ENCODE peak calls at places on chromosomes 2 and 18, in four cellular contexts. C, Z, H and R are unnamed samples.

GRCh38 chr2:179860255-179861026 is 971 bp downstream of the ZNF385B start:
- DNase-seq in C (no peak), Z (peak), H (no peak), R (no peak)

GRCh38 chr2:70706026-70706795 is 61.8 kb downstream of the ADD2 start:
- DNase-seq in C (no peak), Z (no peak), H (no peak), R (no peak)

GRCh38 chr2:99821572-99822369 is 320.6 kb downstream of the AFF3 start:
- DNase-seq in C (no peak), Z (no peak), H (peak), R (no peak)

GRCh38 chr2:190270298-190270697 is 49.3 kb downstream of the HIBCH start:
- DNase-seq in C (no peak), Z (no peak), H (no peak), R (no peak)

GRCh38 chr2:70707706-70708105 is 60.3 kb downstream of the ADD2 start:
- DNase-seq in C (no peak), Z (no peak), H (no peak), R (no peak)

GRCh38 chr2:128781888-128782385 is 463.3 kb upstream of the HS6ST1 start:
- DNase-seq in C (no peak), Z (no peak), H (no peak), R (no peak)

GRCh38 chr2:127721978-127722355 is 20.7 kb downstream of the SFT2D3 start:
- DNase-seq in C (no peak), Z (no peak), H (no peak), R (no peak)

GRCh38 chr2:148936857-148937450 is 61.9 kb downstream of the KIF5C start:
- DNase-seq in C (no peak), Z (no peak), H (no peak), R (no peak)

GRCh38 chr2:96145028-96145939 is at the start of gene DUSP2:
- DNase-seq in C (peak), Z (peak), H (peak), R (peak)

GRCh38 chr18:75350857-75351256 is 76.6 kb downstream of the SMIM21 start:
- DNase-seq in C (no peak), Z (no peak), H (no peak), R (no peak)
- TF ChIP-seq CTCF in C (no peak), Z (no peak), H (no peak), R (no peak)

DNA sequence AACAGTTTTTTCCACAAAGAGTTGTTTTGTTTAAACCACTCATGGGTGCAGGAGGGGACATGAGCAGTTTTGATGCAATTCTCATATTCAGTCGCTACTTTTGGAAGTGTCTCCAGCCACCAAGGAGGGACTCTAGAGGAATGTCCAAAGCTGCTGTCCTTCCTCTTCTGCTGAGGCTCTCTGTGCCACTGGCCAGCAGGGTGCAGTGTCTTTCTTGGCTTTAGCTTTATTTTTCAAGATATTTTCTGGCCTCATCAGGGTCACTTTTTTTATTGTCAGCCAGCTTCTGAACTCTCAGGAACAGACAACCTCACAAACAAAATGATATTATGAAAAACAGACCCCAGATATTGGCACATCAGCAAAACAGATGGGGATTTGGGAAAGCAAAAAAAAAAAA is 289.3 kb upstream of the ZSWIM2 start:
- DNase-seq in C (no peak), Z (peak), H (peak), R (peak)
- TF ChIP-seq CTCF in C (peak), Z (no peak), H (peak), R (peak)

GRCh38 chr18:79962311-79962710 is 2.1 kb upstream of the HSBP1L1 start:
- DNase-seq in C (no peak), Z (no peak), H (no peak), R (no peak)

GRCh38 chr18:79958981-79959380 is 5.5 kb upstream of the HSBP1L1 start:
- DNase-seq in C (no peak), Z (no peak), H (no peak), R (no peak)

GRCh38 chr18:79961527-79962291 is 2.7 kb upstream of the HSBP1L1 start:
- DNase-seq in C (no peak), Z (no peak), H (no peak), R (no peak)

GRCh38 chr18:79962835-79963657 is 1.4 kb upstream of the HSBP1L1 start:
- DNase-seq in C (peak), Z (no peak), H (no peak), R (no peak)

GRCh38 chr18:79960921-79961526 is 3.4 kb upstream of the HSBP1L1 start:
- DNase-seq in C (no peak), Z (no peak), H (no peak), R (no peak)
- TF ChIP-seq CTCF in C (no peak), Z (no peak), H (no peak), R (no peak)

DNA sequence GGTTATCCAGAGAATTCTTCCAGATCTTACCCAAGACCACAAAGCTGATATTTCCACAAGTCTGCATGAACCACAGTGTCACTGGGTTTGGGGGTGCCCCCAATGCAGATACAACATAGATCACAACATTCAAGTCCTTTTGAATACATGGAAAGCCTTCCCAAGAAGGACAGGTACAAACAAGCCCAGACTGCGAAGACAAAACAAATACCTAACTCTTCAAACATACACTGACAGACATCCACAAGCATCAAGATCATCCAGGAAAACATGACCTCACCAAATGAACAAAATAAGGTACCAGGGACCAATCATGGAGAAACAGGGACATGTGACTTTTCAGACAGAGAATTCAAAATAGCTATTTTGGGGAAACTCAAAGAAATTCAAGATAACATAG is 93.1 kb downstream of the MDH1 start:
- DNase-seq in C (no peak), Z (no peak), H (no peak), R (no peak)
- TF ChIP-seq CTCF in C (no peak), Z (no peak), H (no peak), R (no peak)

GRCh38 chr2:134466141-134466540 is 212.3 kb downstream of the MGAT5 start:
- DNase-seq in C (peak), Z (no peak), H (peak), R (peak)
- TF ChIP-seq CTCF in C (peak), Z (no peak), H (peak), R (peak)

GRCh38 chr2:197357986-197358385 is 47.4 kb upstream of the ANKRD44 start:
- DNase-seq in C (no peak), Z (no peak), H (no peak), R (no peak)
- TF ChIP-seq CTCF in C (no peak), Z (no peak), H (no peak), R (no peak)

GRCh38 chr2:152083202-152083601 is 15.6 kb downstream of the CACNB4 start:
- DNase-seq in C (no peak), Z (no peak), H (no peak), R (no peak)

GRCh38 chr2:152084076-152084475 is 14.8 kb downstream of the CACNB4 start:
- DNase-seq in C (no peak), Z (no peak), H (no peak), R (no peak)

GRCh38 chr2:152075427-152076050 is 23.3 kb downstream of the CACNB4 start:
- DNase-seq in C (no peak), Z (no peak), H (no peak), R (no peak)

GRCh38 chr2:152078662-152079061 is 20.2 kb downstream of the CACNB4 start:
- DNase-seq in C (no peak), Z (no peak), H (no peak), R (no peak)
- TF ChIP-seq CTCF in C (no peak), Z (no peak), H (no peak), R (no peak)

GRCh38 chr2:41283079-41283765 is 764.6 kb upstream of the PKDCC start:
- DNase-seq in C (no peak), Z (no peak), H (no peak), R (no peak)
- TF ChIP-seq CTCF in C (no peak), Z (no peak), H (no peak), R (no peak)